ENCODE peak calls at places on chromosomes 2 and 18, in ten cellular contexts. P is prostate gland, L is IMR-90, D is HepG2, J is A549, B is transverse colon, N is right lobe of liver, V is ovary, Y is stomach, X is spleen. U is an unnamed sample.

GRCh38 chr2:43131051-43131889 is 95.1 kb downstream of the ZFP36L2 start:
- DNase-seq in P (peak), L (peak), D (peak), J (peak), B (peak), N (peak), V (peak), Y (peak), X (peak), U (peak)

GRCh38 chr2:199771948-199772692 is 78.9 kb downstream of the FTCDNL1 start:
- DNase-seq in P (no peak), L (no peak), D (no peak), J (no peak), B (no peak), N (no peak), V (no peak), Y (no peak), X (no peak), U (no peak)

GRCh38 chr2:146124741-146125140 is 1604.8 kb upstream of the ZEB2 start:
- DNase-seq in P (no peak), L (peak), D (no peak), J (no peak), B (no peak), N (no peak), V (no peak), Y (no peak), X (no peak), U (no peak)

GRCh38 chr2:128636802-128637147 is 318.1 kb upstream of the HS6ST1 start:
- DNase-seq in P (no peak), L (no peak), D (no peak), J (no peak), B (no peak), N (peak), V (no peak), Y (peak), X (peak), U (no peak)

GRCh38 chr18:49639643-49640361 is 77.9 kb downstream of the LIPG start:
- DNase-seq in P (no peak), L (no peak), D (no peak), J (no peak), B (no peak), N (no peak), V (peak), Y (no peak), X (peak), U (no peak)

GRCh38 chr2:203659650-203660049 is 46.8 kb upstream of the CD28 start:
- DNase-seq in P (no peak), L (no peak), D (no peak), J (no peak), B (peak), N (no peak), V (no peak), Y (no peak), X (no peak), U (no peak)

GRCh38 chr2:223109341-223109740 is 57.4 kb downstream of the KCNE4 start:
- DNase-seq in P (no peak), L (no peak), D (no peak), J (no peak), B (no peak), N (no peak), V (no peak), Y (no peak), X (no peak), U (no peak)

GRCh38 chr18:62612721-62613120 is 89.9 kb downstream of the ZCCHC2 start:
- DNase-seq in P (no peak), L (no peak), D (no peak), J (no peak), B (no peak), N (no peak), V (no peak), Y (no peak), X (no peak), U (no peak)

GRCh38 chr18:63363951-63364350 is 3.1 kb downstream of the KDSR start:
- DNase-seq in P (no peak), L (no peak), D (no peak), J (no peak), B (no peak), N (no peak), V (no peak), Y (no peak), X (no peak), U (no peak)

GRCh38 chr2:102449370-102449974 is 23.6 kb upstream of the SLC9A4 start:
- DNase-seq in P (peak), L (peak), D (peak), J (peak), B (peak), N (no peak), V (no peak), Y (peak), X (no peak), U (peak)

GRCh38 chr2:75074228-75074627 is 115.8 kb downstream of the POLE4 start:
- DNase-seq in P (no peak), L (no peak), D (no peak), J (no peak), B (no peak), N (no peak), V (no peak), Y (no peak), X (no peak), U (no peak)

GRCh38 chr2:231299267-231299666 is 96.2 kb upstream of the B3GNT7 start:
- DNase-seq in P (no peak), L (no peak), D (no peak), J (no peak), B (no peak), N (no peak), V (no peak), Y (no peak), X (no peak), U (no peak)

GRCh38 chr2:29966256-29966655 is 44.9 kb upstream of the ALK start:
- DNase-seq in P (no peak), L (no peak), D (no peak), J (no peak), B (no peak), N (no peak), V (no peak), Y (no peak), X (no peak), U (no peak)

GRCh38 chr2:96512341-96512740 is 7.2 kb upstream of the NEURL3 start:
- DNase-seq in P (no peak), L (no peak), D (no peak), J (no peak), B (no peak), N (no peak), V (no peak), Y (peak), X (no peak), U (no peak)

GRCh38 chr18:57916684-57917083 is 113.6 kb upstream of the ATP8B1 start:
- DNase-seq in P (no peak), L (no peak), D (no peak), J (no peak), B (no peak), N (no peak), V (no peak), Y (no peak), X (no peak), U (no peak)

GRCh38 chr2:181742908-181743722 is 62.8 kb upstream of the NEUROD1 start:
- DNase-seq in P (peak), L (peak), D (peak), J (peak), B (peak), N (no peak), V (no peak), Y (peak), X (no peak), U (no peak)

GRCh38 chr18:10122116-10122515 is 208.3 kb downstream of the VAPA start:
- DNase-seq in P (no peak), L (peak), D (no peak), J (no peak), B (no peak), N (no peak), V (no peak), Y (no peak), X (no peak), U (no peak)

GRCh38 chr18:45186832-45187231 is 428.4 kb upstream of the SLC14A2 start:
- DNase-seq in P (no peak), L (no peak), D (no peak), J (no peak), B (no peak), N (no peak), V (no peak), Y (no peak), X (no peak), U (no peak)

GRCh38 chr18:13378150-13378549 is 159.6 kb downstream of the LDLRAD4 start:
- DNase-seq in P (no peak), L (no peak), D (no peak), J (no peak), B (no peak), N (no peak), V (no peak), Y (no peak), X (no peak), U (no peak)

GRCh38 chr2:162475661-162476060 is 131.7 kb downstream of the GCA start:
- DNase-seq in P (no peak), L (no peak), D (no peak), J (no peak), B (no peak), N (no peak), V (no peak), Y (no peak), X (no peak), U (no peak)

GRCh38 chr2:237025090-237025865 is 60.4 kb upstream of the COPS8 start:
- DNase-seq in P (no peak), L (peak), D (peak), J (peak), B (peak), N (no peak), V (no peak), Y (peak), X (no peak), U (peak)

GRCh38 chr2:237827421-237827987 is 28.9 kb downstream of the RBM44 start:
- DNase-seq in P (no peak), L (no peak), D (no peak), J (no peak), B (no peak), N (no peak), V (no peak), Y (no peak), X (no peak), U (no peak)

GRCh38 chr2:64914735-64915509 is 74.3 kb upstream of the SLC1A4 start:
- DNase-seq in P (no peak), L (peak), D (no peak), J (no peak), B (no peak), N (no peak), V (peak), Y (no peak), X (no peak), U (no peak)

GRCh38 chr18:58785171-58785805 is 79.4 kb upstream of the ZNF532 start:
- DNase-seq in P (peak), L (peak), D (no peak), J (peak), B (peak), N (no peak), V (peak), Y (peak), X (no peak), U (peak)

GRCh38 chr2:166126014-166126639 is 1.7 kb downstream of the SCN1A start:
- DNase-seq in P (no peak), L (no peak), D (no peak), J (no peak), B (no peak), N (no peak), V (no peak), Y (no peak), X (no peak), U (no peak)

GRCh38 chr2:190804182-190804795 is 76.3 kb upstream of the GLS start:
- DNase-seq in P (no peak), L (peak), D (no peak), J (peak), B (no peak), N (no peak), V (no peak), Y (no peak), X (no peak), U (no peak)

GRCh38 chr18:13175754-13176210 is 42.8 kb upstream of the LDLRAD4 start:
- DNase-seq in P (no peak), L (no peak), D (peak), J (peak), B (no peak), N (peak), V (no peak), Y (no peak), X (no peak), U (no peak)

GRCh38 chr18:79378416-79379250 is 17.1 kb upstream of the NFATC1 start:
- DNase-seq in P (peak), L (peak), D (no peak), J (peak), B (peak), N (peak), V (peak), Y (peak), X (peak), U (no peak)

GRCh38 chr2:10412380-10412779 is 35.7 kb downstream of the ODC1 start:
- DNase-seq in P (no peak), L (peak), D (peak), J (peak), B (peak), N (no peak), V (no peak), Y (no peak), X (no peak), U (no peak)

DNA sequence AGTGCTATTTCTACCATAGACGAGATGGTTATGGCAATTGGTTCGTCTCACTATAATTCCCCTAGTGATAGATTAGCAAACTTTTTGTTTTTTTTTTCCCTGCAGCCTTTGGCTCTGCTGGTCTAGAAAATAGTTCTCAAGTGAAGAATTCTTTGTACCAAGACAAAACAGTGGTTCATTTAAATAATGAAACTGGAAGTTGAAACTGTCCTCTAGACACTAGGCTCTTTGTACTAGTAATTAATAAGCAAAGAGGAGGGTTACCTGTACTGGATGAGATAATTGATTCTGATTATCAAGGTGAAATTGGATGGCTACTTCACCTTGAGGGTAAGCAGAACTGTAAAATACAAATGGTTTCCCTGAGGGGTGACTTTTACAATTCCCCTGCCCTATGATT is 156.9 kb upstream of the DCC start:
- DNase-seq in P (no peak), L (no peak), D (no peak), J (no peak), B (no peak), N (no peak), V (no peak), Y (no peak), X (no peak), U (no peak)
- TF ChIP-seq POLR2A in P (no peak), L (no peak), D (no peak), J (no peak), B (no peak), N (no peak), V (no peak), Y (no peak), X (no peak), U (no peak)

GRCh38 chr2:69272803-69273471 is 114.1 kb downstream of the GFPT1 start:
- DNase-seq in P (no peak), L (peak), D (peak), J (no peak), B (no peak), N (peak), V (no peak), Y (no peak), X (no peak), U (no peak)

GRCh38 chr2:69271831-69272257 is 115.2 kb downstream of the GFPT1 start:
- DNase-seq in P (no peak), L (peak), D (no peak), J (no peak), B (no peak), N (no peak), V (no peak), Y (no peak), X (no peak), U (no peak)

DNA sequence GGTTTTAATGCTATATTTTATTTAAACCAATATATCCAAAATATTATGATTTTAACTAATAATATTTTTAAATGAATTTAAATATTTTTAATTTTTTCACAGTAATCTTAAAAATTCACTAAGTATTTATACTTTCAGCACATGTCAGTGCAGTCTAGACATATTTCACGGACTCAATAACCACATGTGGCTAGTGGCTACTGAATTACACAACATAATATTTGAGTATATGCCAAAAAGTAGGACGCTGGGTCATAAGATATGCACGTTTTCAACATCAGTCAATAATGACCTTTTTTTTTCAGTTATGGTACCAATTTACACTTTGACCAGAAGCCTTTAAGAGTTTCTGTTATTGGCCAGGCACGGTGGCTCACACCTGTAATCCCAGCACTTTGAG is 117.7 kb downstream of the GFPT1 start:
- DNase-seq in P (no peak), L (no peak), D (no peak), J (no peak), B (no peak), N (no peak), V (no peak), Y (no peak), X (no peak), U (no peak)
- TF ChIP-seq POLR2A in P (no peak), L (no peak), D (no peak), J (no peak), B (no peak), N (no peak), V (no peak), Y (no peak), X (no peak), U (no peak)

GRCh38 chr18:11989174-11989573 is 7.9 kb downstream of the IMPA2 start:
- DNase-seq in P (no peak), L (no peak), D (no peak), J (no peak), B (peak), N (no peak), V (peak), Y (peak), X (peak), U (no peak)

GRCh38 chr18:11986061-11986460 is 4.8 kb downstream of the IMPA2 start:
- DNase-seq in P (no peak), L (no peak), D (no peak), J (no peak), B (no peak), N (no peak), V (peak), Y (no peak), X (no peak), U (no peak)

GRCh38 chr18:11989966-11990380 is 8.7 kb downstream of the IMPA2 start:
- DNase-seq in P (no peak), L (no peak), D (no peak), J (no peak), B (no peak), N (peak), V (no peak), Y (peak), X (peak), U (no peak)

GRCh38 chr18:11985532-11985931 is 4.2 kb downstream of the IMPA2 start:
- DNase-seq in P (no peak), L (no peak), D (no peak), J (no peak), B (no peak), N (no peak), V (peak), Y (no peak), X (no peak), U (no peak)

DNA sequence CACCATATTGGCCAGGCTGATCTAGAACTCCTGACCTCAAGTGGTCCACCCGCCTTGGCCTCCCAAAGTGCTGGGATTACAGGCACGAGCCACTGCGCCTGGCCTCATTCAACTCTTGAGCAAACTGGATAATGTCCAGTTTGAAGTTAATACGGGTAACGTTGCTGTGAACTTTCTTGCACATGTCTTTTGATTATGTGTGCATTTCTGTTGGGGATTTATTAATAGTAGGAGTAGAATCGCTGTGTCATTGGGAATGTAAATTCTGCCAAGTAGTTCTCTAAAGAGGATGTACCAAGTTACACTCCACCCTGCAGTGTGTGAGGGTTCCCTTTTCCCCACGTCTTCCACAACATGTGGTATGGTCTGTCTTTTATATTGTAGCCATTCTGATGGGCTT is 6.2 kb downstream of the IMPA2 start:
- DNase-seq in P (no peak), L (peak), D (no peak), J (peak), B (no peak), N (no peak), V (peak), Y (no peak), X (no peak), U (no peak)
- TF ChIP-seq POLR2A in P (no peak), L (no peak), D (no peak), J (no peak), B (no peak), N (no peak), V (no peak), Y (no peak), X (no peak), U (no peak)

GRCh38 chr2:27050996-27051901 is at the start of gene AGBL5:
- DNase-seq in P (peak), L (peak), D (peak), J (peak), B (peak), N (peak), V (peak), Y (peak), X (peak), U (peak)
- TF ChIP-seq POLR2A in P (peak), L (peak), D (peak), J (peak), B (peak), N (peak), V (peak), Y (no peak), X (peak), U (peak)

U was measured in H54.